ENCODE peak calls at places on chromosomes 16 and 17, in nine cellular contexts. Z is HCT116, F is spleen, Q is Panc1, D is transverse colon, N is sigmoid colon, S is endothelial cell of umbilical vein, O is H1, J is breast epithelium. C is an unnamed sample. For H3K4me1, the result is how much of the 10 kb centered on the place peaks cover.

GRCh38 chr16:15835136-15835878 is 21.5 kb downstream of the MYH11 start:
- DNase-seq in Z (no peak), F (no peak), Q (no peak), D (no peak), N (no peak), S (no peak), O (no peak), J (no peak), C (no peak)

GRCh38 chr17:27654654-27655524 is 23.9 kb downstream of the LGALS9 start:
- DNase-seq in Z (peak), F (peak), Q (peak), D (peak), N (peak), S (peak), O (peak), J (no peak), C (no peak)

GRCh38 chr16:82156761-82157654 is 13.0 kb downstream of the MPHOSPH6 start:
- DNase-seq in Z (no peak), F (no peak), Q (no peak), D (no peak), N (no peak), S (no peak), O (no peak), J (no peak), C (peak)

GRCh38 chr17:70271672-70272071 is 102.3 kb downstream of the KCNJ2 start:
- DNase-seq in Z (no peak), F (no peak), Q (no peak), D (no peak), N (no peak), S (no peak), O (no peak), J (no peak), C (peak)

GRCh38 chr17:151886-152859 is 14.8 kb downstream of the SCGB1C2 start:
- DNase-seq in Z (no peak), F (peak), Q (no peak), D (no peak), N (peak), S (peak), O (peak), J (no peak), C (no peak)

GRCh38 chr16:15777533-15778203 is 79.2 kb downstream of the MYH11 start:
- DNase-seq in Z (peak), F (peak), Q (peak), D (no peak), N (peak), S (peak), O (peak), J (no peak), C (no peak)

GRCh38 chr16:70737377-70738082 is 51.7 kb upstream of the MTSS2 start:
- DNase-seq in Z (no peak), F (peak), Q (no peak), D (peak), N (peak), S (no peak), O (no peak), J (peak), C (peak)

GRCh38 chr17:725746-726145 is 6.7 kb upstream of the TLCD3A start:
- DNase-seq in Z (no peak), F (no peak), Q (no peak), D (no peak), N (no peak), S (no peak), O (no peak), J (no peak), C (no peak)

GRCh38 chr16:56589141-56590039 is at the start of gene MT3:
- DNase-seq in Z (no peak), F (no peak), Q (no peak), D (peak), N (no peak), S (no peak), O (peak), J (no peak), C (no peak)

GRCh38 chr16:57534881-57535658 is 1.3 kb downstream of the CCDC102A start:
- DNase-seq in Z (no peak), F (peak), Q (no peak), D (no peak), N (peak), S (no peak), O (peak), J (peak), C (no peak)

GRCh38 chr17:71441098-71441497 is 679.7 kb upstream of the SOX9 start:
- DNase-seq in Z (peak), F (no peak), Q (no peak), D (no peak), N (no peak), S (no peak), O (no peak), J (no peak), C (no peak)

GRCh38 chr16:87570938-87571867 is 31.1 kb upstream of the JPH3 start:
- DNase-seq in Z (peak), F (no peak), Q (no peak), D (peak), N (no peak), S (peak), O (peak), J (no peak), C (no peak)

GRCh38 chr17:2262146-2262587 is 41.4 kb downstream of the SMG6 start:
- DNase-seq in Z (no peak), F (no peak), Q (no peak), D (no peak), N (no peak), S (no peak), O (no peak), J (no peak), C (no peak)

GRCh38 chr17:36869856-36870617 is 67.2 kb upstream of the LHX1 start:
- DNase-seq in Z (no peak), F (peak), Q (no peak), D (no peak), N (no peak), S (no peak), O (no peak), J (no peak), C (no peak)

GRCh38 chr16:4455081-4455480 is 19.3 kb downstream of the NMRAL1 start:
- DNase-seq in Z (no peak), F (no peak), Q (no peak), D (no peak), N (no peak), S (no peak), O (no peak), J (no peak), C (peak)

GRCh38 chr17:1344521-1344920 is 55.5 kb downstream of the YWHAE start:
- DNase-seq in Z (no peak), F (no peak), Q (no peak), D (no peak), N (no peak), S (no peak), O (no peak), J (no peak), C (no peak)

GRCh38 chr16:57916735-57917450 is 54.0 kb downstream of the CNGB1 start:
- DNase-seq in Z (no peak), F (no peak), Q (no peak), D (no peak), N (no peak), S (no peak), O (no peak), J (no peak), C (no peak)

GRCh38 chr17:50020841-50021599 is 26.0 kb upstream of the DLX3 start:
- DNase-seq in Z (no peak), F (no peak), Q (no peak), D (no peak), N (no peak), S (no peak), O (no peak), J (no peak), C (no peak)

GRCh38 chr16:3618782-3619166 is 7.4 kb upstream of the SLX4 start:
- DNase-seq in Z (peak), F (no peak), Q (no peak), D (no peak), N (no peak), S (no peak), O (no peak), J (no peak), C (peak)

GRCh38 chr16:57529324-57530103 is 6.9 kb downstream of the CCDC102A start:
- DNase-seq in Z (no peak), F (peak), Q (no peak), D (peak), N (peak), S (no peak), O (no peak), J (no peak), C (no peak)

GRCh38 chr16:12655530-12655929 is 148.2 kb downstream of the CPPED1 start:
- DNase-seq in Z (no peak), F (no peak), Q (no peak), D (no peak), N (no peak), S (no peak), O (no peak), J (no peak), C (no peak)

GRCh38 chr16:86899757-86900156 is 321.4 kb downstream of the FOXL1 start:
- DNase-seq in Z (no peak), F (no peak), Q (no peak), D (no peak), N (no peak), S (peak), O (no peak), J (no peak), C (no peak)

GRCh38 chr17:676965-677364 is 37.7 kb downstream of the VPS53 start:
- DNase-seq in Z (no peak), F (no peak), Q (no peak), D (no peak), N (no peak), S (no peak), O (no peak), J (no peak), C (no peak)

GRCh38 chr17:82960419-82961271 is 118.8 kb upstream of the METRNL start:
- DNase-seq in Z (no peak), F (peak), Q (no peak), D (no peak), N (peak), S (no peak), O (no peak), J (no peak), C (no peak)

GRCh38 chr16:68802190-68802589 is 41.1 kb upstream of the TANGO6 start:
- DNase-seq in Z (no peak), F (no peak), Q (no peak), D (no peak), N (no peak), S (no peak), O (no peak), J (no peak), C (no peak)

GRCh38 chr17:17226451-17227265 is 10.3 kb downstream of the FLCN start:
- DNase-seq in Z (no peak), F (peak), Q (no peak), D (no peak), N (peak), S (no peak), O (no peak), J (no peak), C (no peak)

GRCh38 chr17:68207651-68208253 is 40.1 kb upstream of the AMZ2 start:
- DNase-seq in Z (no peak), F (peak), Q (no peak), D (no peak), N (no peak), S (no peak), O (no peak), J (no peak), C (peak)
- H3K4me3 ChIP-seq in Z (no peak), F (no peak), Q (no peak), D (no peak), N (peak), S (no peak), O (no peak), J (peak), C (no peak)

GRCh38 chr17:47996201-47996600 is 25.3 kb downstream of the CDK5RAP3 start:
- DNase-seq in Z (no peak), F (no peak), Q (no peak), D (no peak), N (no peak), S (no peak), O (no peak), J (no peak), C (no peak)

GRCh38 chr17:47999612-48000011 is 28.7 kb downstream of the CDK5RAP3 start:
- DNase-seq in Z (no peak), F (no peak), Q (no peak), D (no peak), N (no peak), S (peak), O (no peak), J (no peak), C (no peak)

GRCh38 chr17:47997595-47997994 is 26.7 kb downstream of the CDK5RAP3 start:
- DNase-seq in Z (no peak), F (no peak), Q (no peak), D (no peak), N (no peak), S (no peak), O (no peak), J (no peak), C (no peak)

GRCh38 chr17:47995241-47995935 is 24.5 kb downstream of the CDK5RAP3 start:
- DNase-seq in Z (no peak), F (no peak), Q (no peak), D (no peak), N (no peak), S (no peak), O (no peak), J (no peak), C (no peak)

GRCh38 chr17:47998044-47998443 is 27.1 kb downstream of the CDK5RAP3 start:
- DNase-seq in Z (no peak), F (no peak), Q (no peak), D (no peak), N (no peak), S (no peak), O (no peak), J (no peak), C (no peak)
- TF ChIP-seq POLR2AphosphoS5 in Z (no peak), F (no peak), Q (no peak), D (no peak), N (no peak), S (no peak), O (no peak), J (no peak), C (no peak)

GRCh38 chr16:85373741-85374570 is 239.2 kb upstream of the GSE1 start:
- DNase-seq in Z (no peak), F (no peak), Q (no peak), D (no peak), N (no peak), S (no peak), O (no peak), J (no peak), C (peak)
- H3K4me1 ChIP-seq in Z (under half), F (half or more), Q (under half), D (half or more), N (half or more), S (under half), O (under half), J (under half), C (half or more)

DNA sequence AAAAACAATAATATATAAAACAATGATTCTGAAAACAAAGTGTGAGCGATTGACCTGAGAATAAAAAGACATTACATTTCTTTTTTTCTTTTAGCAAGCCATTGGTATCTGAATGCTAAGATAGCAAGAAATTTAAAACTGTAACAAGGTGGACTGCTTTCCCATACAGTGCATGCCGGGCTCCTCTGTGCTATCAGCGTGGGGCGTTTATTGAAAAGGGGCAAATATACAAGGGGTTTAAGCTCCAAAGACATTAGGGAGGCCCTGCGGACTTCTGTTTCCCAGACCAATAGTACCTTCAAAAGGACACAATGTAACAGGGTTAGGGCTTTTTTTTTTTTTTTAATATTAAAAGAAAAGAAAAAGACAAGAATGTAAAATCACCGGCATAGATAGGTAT is 261.3 kb downstream of the ZFHX3 start:
- DNase-seq in Z (no peak), F (no peak), Q (no peak), D (no peak), N (no peak), S (no peak), O (no peak), J (no peak), C (no peak)
- H3K4me3 ChIP-seq in Z (no peak), F (peak), Q (no peak), D (no peak), N (no peak), S (no peak), O (no peak), J (peak), C (no peak)